ENCODE peak calls at places on chromosomes 3 and 15, in nine cellular contexts. I is pancreas, G is MM.1S, K is heart right ventricle, C is body of pancreas, Z is psoas muscle, E is adipocyte, Y is BE2C, O is PC-3. F is an unnamed sample.
A peak's percentile ranks its signal among the peaks of the same experiment; 100 is the strongest.

GRCh38 chr15:100807028-100807427 is 72.6 kb upstream of the ALDH1A3 start:
- DNase-seq in I (no peak), G (no peak), K (no peak), C (no peak), Z (no peak), E (no peak), Y (no peak), O (no peak), F (no peak)

GRCh38 chr3:64148955-64149653 is 76.2 kb downstream of the PRICKLE2 start:
- DNase-seq in I (no peak), G (no peak), K (no peak), C (no peak), Z (no peak), E (no peak), Y (no peak), O (no peak), F (no peak)

GRCh38 chr3:9302425-9303181 is 53.2 kb upstream of the SRGAP3 start:
- DNase-seq in I (peak; percentile 92), G (peak; percentile 71), K (peak; percentile 82), C (peak; percentile 77), Z (peak; percentile 78), E (peak; percentile 90), Y (peak; percentile 77), O (peak; percentile 95), F (peak; percentile 85)

GRCh38 chr3:193780371-193780770 is 187.4 kb downstream of the OPA1 start:
- DNase-seq in I (no peak), G (no peak), K (no peak), C (no peak), Z (no peak), E (no peak), Y (no peak), O (no peak), F (no peak)

GRCh38 chr3:113873814-113874526 is 35.4 kb downstream of the GRAMD1C start:
- DNase-seq in I (no peak), G (no peak), K (no peak), C (no peak), Z (no peak), E (no peak), Y (no peak), O (no peak), F (no peak)

GRCh38 chr15:90188914-90189748 is 12.0 kb upstream of the SEMA4B start:
- DNase-seq in I (no peak), G (no peak), K (no peak), C (peak; percentile 20), Z (no peak), E (no peak), Y (no peak), O (no peak), F (no peak)

GRCh38 chr3:162338514-162338913 is 841.9 kb downstream of the OTOL1 start:
- DNase-seq in I (no peak), G (no peak), K (no peak), C (no peak), Z (no peak), E (peak; percentile 3), Y (no peak), O (peak; percentile 56), F (no peak)

GRCh38 chr3:71543371-71544016 is 40.0 kb downstream of the FOXP1 start:
- DNase-seq in I (no peak), G (no peak), K (no peak), C (no peak), Z (peak; percentile 12), E (no peak), Y (no peak), O (no peak), F (no peak)

GRCh38 chr15:38868326-38869114 is 303.9 kb upstream of the RASGRP1 start:
- DNase-seq in I (no peak), G (no peak), K (no peak), C (no peak), Z (peak; percentile 58), E (peak; percentile 93), Y (no peak), O (peak; percentile 95), F (peak; percentile 79)

GRCh38 chr3:158713094-158713499 is 19.2 kb downstream of the RARRES1 start:
- DNase-seq in I (no peak), G (no peak), K (no peak), C (peak; percentile 44), Z (no peak), E (peak; percentile 14), Y (no peak), O (no peak), F (no peak)

GRCh38 chr3:69710153-69710977 is 28.9 kb upstream of the MITF start:
- DNase-seq in I (no peak), G (no peak), K (no peak), C (no peak), Z (no peak), E (peak; percentile 52), Y (no peak), O (peak; percentile 12), F (no peak)

GRCh38 chr3:161163297-161163696 is 57.8 kb upstream of the NMD3 start:
- DNase-seq in I (no peak), G (peak; percentile 79), K (no peak), C (no peak), Z (no peak), E (peak; percentile 74), Y (no peak), O (peak; percentile 96), F (no peak)

GRCh38 chr3:166526878-166527277 is 689.7 kb upstream of the BCHE start:
- DNase-seq in I (no peak), G (no peak), K (no peak), C (no peak), Z (no peak), E (no peak), Y (no peak), O (no peak), F (no peak)

GRCh38 chr3:184234224-184234623 is 4.8 kb downstream of the VWA5B2 start:
- DNase-seq in I (peak; percentile 79), G (no peak), K (no peak), C (peak; percentile 82), Z (peak; percentile 69), E (peak; percentile 56), Y (peak; percentile 65), O (peak; percentile 95), F (peak; percentile 20)

DNA sequence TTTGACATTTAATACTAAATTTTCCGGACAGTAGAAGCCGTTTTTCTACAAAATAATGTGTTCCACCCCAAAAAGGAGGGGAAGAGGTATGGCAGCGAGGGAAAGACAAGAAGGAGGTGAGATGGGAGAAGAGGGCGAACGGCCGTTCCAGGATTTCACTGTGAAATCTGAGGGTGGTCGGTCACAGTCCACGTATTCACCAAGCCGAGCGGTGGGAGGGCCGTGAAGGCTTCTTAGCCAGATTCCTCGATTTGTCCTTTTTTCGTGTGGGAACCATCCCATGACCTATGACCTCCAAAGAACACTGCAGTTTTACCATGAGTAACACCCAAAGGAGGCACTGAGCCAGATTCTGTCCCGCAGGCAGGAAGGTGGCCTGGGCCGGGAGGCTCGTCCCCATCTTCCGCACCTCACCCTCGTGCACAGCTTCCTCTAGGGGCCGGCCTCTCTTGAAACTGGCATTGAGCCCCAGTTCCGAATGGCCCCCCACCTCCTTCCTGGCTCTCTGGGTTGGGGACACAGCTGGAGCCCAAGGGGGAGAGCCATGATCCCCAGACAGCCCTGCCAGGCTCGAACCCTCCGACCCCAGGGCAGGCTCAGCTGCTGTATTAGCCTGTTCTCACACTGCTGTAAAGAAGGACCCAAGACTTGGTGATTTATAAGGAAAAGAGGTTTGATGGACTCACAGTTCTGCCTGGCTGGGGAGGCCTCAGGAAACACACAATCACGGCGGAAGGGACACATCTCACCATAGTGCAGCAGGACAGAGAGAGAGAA is 23.7 kb downstream of the XXYLT1 start:
- DNase-seq in I (no peak), G (no peak), K (no peak), C (no peak), Z (no peak), E (no peak), Y (no peak), O (no peak), F (no peak)
- H3K4me1 ChIP-seq in I (no peaks in the 10 kb centered on the region), G (no peaks in the 10 kb centered on the region), K (no peaks in the 10 kb centered on the region), C (no peaks in the 10 kb centered on the region), Z (peaks cover 4% of the 10 kb centered on the region), E (peaks cover 8% of the 10 kb centered on the region), Y (peaks cover 35% of the 10 kb centered on the region), O (no peaks in the 10 kb centered on the region), F (no peaks in the 10 kb centered on the region)

GRCh38 chr15:41483519-41483918 is 10.2 kb upstream of the ITPKA start:
- DNase-seq in I (no peak), G (no peak), K (no peak), C (no peak), Z (no peak), E (no peak), Y (no peak), O (no peak), F (no peak)

GRCh38 chr15:41485226-41485625 is 8.4 kb upstream of the ITPKA start:
- DNase-seq in I (no peak), G (no peak), K (no peak), C (no peak), Z (no peak), E (no peak), Y (no peak), O (no peak), F (no peak)

GRCh38 chr15:41482070-41482469 is 11.6 kb upstream of the ITPKA start:
- DNase-seq in I (no peak), G (no peak), K (no peak), C (no peak), Z (no peak), E (no peak), Y (no peak), O (no peak), F (no peak)

GRCh38 chr15:41482478-41482877 is 11.2 kb upstream of the ITPKA start:
- DNase-seq in I (no peak), G (no peak), K (no peak), C (no peak), Z (no peak), E (no peak), Y (no peak), O (no peak), F (no peak)

GRCh38 chr15:41483115-41483514 is 10.6 kb upstream of the ITPKA start:
- DNase-seq in I (no peak), G (peak; percentile 45), K (no peak), C (no peak), Z (no peak), E (no peak), Y (no peak), O (no peak), F (no peak)
- H3K36me3 ChIP-seq in I (peaks cover 29% of the 10 kb centered on the region), G (no peaks in the 10 kb centered on the region), K (peaks cover 55% of the 10 kb centered on the region), C (peaks cover 12% of the 10 kb centered on the region), Z (peaks cover 5% of the 10 kb centered on the region), E (peaks cover 50% of the 10 kb centered on the region), Y (peaks cover 23% of the 10 kb centered on the region), O (peaks cover 26% of the 10 kb centered on the region), F (no peaks in the 10 kb centered on the region)

GRCh38 chr3:137026701-137027100 is 68.9 kb downstream of the IL20RB start:
- DNase-seq in I (no peak), G (no peak), K (no peak), C (no peak), Z (no peak), E (no peak), Y (no peak), O (no peak), F (no peak)

GRCh38 chr3:137035631-137036030 is 77.8 kb downstream of the IL20RB start:
- DNase-seq in I (no peak), G (no peak), K (no peak), C (no peak), Z (no peak), E (peak; percentile 19), Y (peak; percentile 28), O (peak; percentile 45), F (no peak)

GRCh38 chr3:137032465-137033120 is 74.8 kb downstream of the IL20RB start:
- DNase-seq in I (peak; percentile 98), G (peak; percentile 70), K (peak; percentile 86), C (peak; percentile 86), Z (peak; percentile 85), E (peak; percentile 95), Y (peak; percentile 92), O (peak; percentile 76), F (peak; percentile 76)
- H3K4me3 ChIP-seq in I (no peak overlapping the region), G (peak overlapping the region; percentile 28), K (no peak overlapping the region), C (no peak overlapping the region), Z (peak overlapping the region; percentile 57), E (peak overlapping the region; percentile 77), Y (peak overlapping the region; percentile 67), O (peak overlapping the region; percentile 46), F (no peak overlapping the region)

GRCh38 chr3:52830535-52831258 is at the start of gene ITIH4:
- DNase-seq in I (peak; percentile 70), G (no peak), K (no peak), C (peak; percentile 65), Z (no peak), E (no peak), Y (no peak), O (peak; percentile 10), F (no peak)
- H3K4me1 ChIP-seq in I (no peaks in the 10 kb centered on the region), G (no peaks in the 10 kb centered on the region), K (peaks cover 16% of the 10 kb centered on the region), C (peaks cover 49% of the 10 kb centered on the region), Z (peaks cover 50% of the 10 kb centered on the region), E (peaks cover 33% of the 10 kb centered on the region), Y (peaks cover 6% of the 10 kb centered on the region), O (peaks cover 20% of the 10 kb centered on the region), F (peaks cover 9% of the 10 kb centered on the region)